ENCODE peak calls at places on chromosomes 5 and 9, in ten cellular contexts. L is stimulated activated CD4-positive, alpha-beta T cell treated with anti-CD3 and anti-CD28 coated beads, Interleukin-1b, Interleukin-23, amount 100 ng/mL, for 24 hours; U is SK-N-SH; A is posterior vena cava; J is RCC 7860; E is T-helper 17 cell; Y is H9; I is upper lobe of right lung; P is nephron progenitor cell; O is GM12865. S is an unnamed sample.

GRCh38 chr9:25602366-25603044 is 75.7 kb downstream of the TUSC1 start:
- DNase-seq in L (no peak), U (no peak), A (no peak), J (no peak), E (no peak), Y (no peak), I (no peak), P (no peak), O (no peak), S (no peak)

GRCh38 chr5:56951946-56952691 is at the start of gene MIER3:
- DNase-seq in L (peak; percentile 71), U (peak; percentile 97), A (peak; percentile 94), J (peak; percentile 30), E (peak; percentile 75), Y (peak; percentile 80), I (peak; percentile 92), P (peak; percentile 84), O (peak; percentile 84), S (peak; percentile 46)

GRCh38 chr5:142749321-142749720 is 20.9 kb upstream of the ARHGAP26 start:
- DNase-seq in L (no peak), U (no peak), A (no peak), J (peak; percentile 46), E (no peak), Y (no peak), I (no peak), P (no peak), O (no peak), S (peak; percentile 80)

GRCh38 chr5:149500922-149501582 is 50.2 kb downstream of the CSNK1A1 start:
- DNase-seq in L (no peak), U (no peak), A (no peak), J (peak; percentile 64), E (no peak), Y (no peak), I (no peak), P (no peak), O (no peak), S (peak; percentile 26)

GRCh38 chr9:132074736-132075135 is 4.9 kb downstream of the MED27 start:
- DNase-seq in L (no peak), U (no peak), A (no peak), J (no peak), E (no peak), Y (no peak), I (no peak), P (no peak), O (no peak), S (no peak)

GRCh38 chr5:33143405-33144123 is 297.2 kb upstream of the TARS1 start:
- DNase-seq in L (no peak), U (no peak), A (no peak), J (no peak), E (no peak), Y (no peak), I (no peak), P (no peak), O (no peak), S (no peak)

GRCh38 chr5:93890657-93891056 is 149.3 kb upstream of the POU5F2 start:
- DNase-seq in L (no peak), U (no peak), A (no peak), J (no peak), E (no peak), Y (no peak), I (no peak), P (no peak), O (no peak), S (no peak)

GRCh38 chr5:179914032-179914755 is 6.5 kb upstream of the TBC1D9B start:
- DNase-seq in L (no peak), U (no peak), A (peak; percentile 24), J (peak; percentile 39), E (no peak), Y (no peak), I (no peak), P (no peak), O (peak; percentile 21), S (peak; percentile 79)

GRCh38 chr9:78866228-78867132 is 569.6 kb downstream of the PSAT1 start:
- DNase-seq in L (no peak), U (no peak), A (no peak), J (peak; percentile 100), E (no peak), Y (no peak), I (no peak), P (no peak), O (no peak), S (peak; percentile 98)

GRCh38 chr9:127422133-127422782 is 1.9 kb upstream of the ZNF79 start:
- DNase-seq in L (no peak), U (no peak), A (no peak), J (no peak), E (no peak), Y (no peak), I (no peak), P (no peak), O (no peak), S (no peak)

GRCh38 chr5:123755587-123756324 is 243.8 kb downstream of the CSNK1G3 start:
- DNase-seq in L (no peak), U (peak; percentile 11), A (no peak), J (peak; percentile 87), E (no peak), Y (no peak), I (no peak), P (no peak), O (no peak), S (no peak)

GRCh38 chr9:115941561-115942315 is 211.9 kb upstream of the PAPPA start:
- DNase-seq in L (no peak), U (no peak), A (no peak), J (peak; percentile 27), E (no peak), Y (no peak), I (no peak), P (no peak), O (no peak), S (peak; percentile 42)

GRCh38 chr9:95425910-95426551 is 90.7 kb downstream of the PTCH1 start:
- DNase-seq in L (no peak), U (no peak), A (no peak), J (peak; percentile 84), E (no peak), Y (no peak), I (no peak), P (peak; percentile 24), O (peak; percentile 24), S (peak; percentile 66)

GRCh38 chr9:87236546-87236945 is 261.1 kb upstream of the DAPK1 start:
- DNase-seq in L (no peak), U (no peak), A (no peak), J (no peak), E (no peak), Y (no peak), I (no peak), P (no peak), O (no peak), S (no peak)

GRCh38 chr5:68950111-68950510 is 143.7 kb upstream of the SLC30A5 start:
- DNase-seq in L (no peak), U (peak; percentile 69), A (no peak), J (no peak), E (no peak), Y (no peak), I (no peak), P (no peak), O (no peak), S (no peak)

GRCh38 chr5:57176350-57176857 is 2.5 kb downstream of the GPBP1 start:
- DNase-seq in L (no peak), U (no peak), A (no peak), J (peak; percentile 37), E (no peak), Y (no peak), I (no peak), P (no peak), O (peak; percentile 54), S (peak; percentile 25)

GRCh38 chr5:167759411-167759821 is 532.0 kb upstream of the WWC1 start:
- DNase-seq in L (no peak), U (no peak), A (no peak), J (peak; percentile 98), E (no peak), Y (no peak), I (no peak), P (no peak), O (no peak), S (peak; percentile 89)

GRCh38 chr9:97397220-97397619 is 14.7 kb upstream of the TDRD7 start:
- DNase-seq in L (no peak), U (no peak), A (no peak), J (peak; percentile 88), E (no peak), Y (no peak), I (no peak), P (no peak), O (peak; percentile 84), S (no peak)

GRCh38 chr5:81948349-81948748 is 23.5 kb upstream of the ATG10 start:
- DNase-seq in L (no peak), U (no peak), A (no peak), J (no peak), E (no peak), Y (no peak), I (no peak), P (no peak), O (no peak), S (no peak)

GRCh38 chr9:78131969-78132687 is 100.5 kb upstream of the GNAQ start:
- DNase-seq in L (no peak), U (no peak), A (no peak), J (no peak), E (no peak), Y (no peak), I (no peak), P (no peak), O (no peak), S (peak; percentile 49)

GRCh38 chr5:96745844-96746531 is 61.8 kb downstream of the ERAP1 start:
- DNase-seq in L (no peak), U (no peak), A (no peak), J (no peak), E (no peak), Y (no peak), I (no peak), P (no peak), O (no peak), S (no peak)

GRCh38 chr9:122374885-122375420 is 4.1 kb downstream of the PTGS1 start:
- DNase-seq in L (no peak), U (peak; percentile 68), A (peak; percentile 93), J (no peak), E (no peak), Y (peak; percentile 67), I (peak; percentile 73), P (peak; percentile 44), O (no peak), S (no peak)

GRCh38 chr5:126490167-126490937 is 67.1 kb downstream of the GRAMD2B start:
- DNase-seq in L (no peak), U (no peak), A (no peak), J (no peak), E (no peak), Y (peak; percentile 52), I (no peak), P (peak; percentile 20), O (no peak), S (no peak)

GRCh38 chr9:114503009-114503408 is 2.3 kb downstream of the WHRN start:
- DNase-seq in L (no peak), U (no peak), A (no peak), J (no peak), E (no peak), Y (no peak), I (no peak), P (no peak), O (no peak), S (no peak)

GRCh38 chr5:98771389-98772109 is 1.9 kb upstream of the RGMB start:
- DNase-seq in L (no peak), U (peak; percentile 75), A (no peak), J (peak; percentile 67), E (no peak), Y (peak; percentile 54), I (no peak), P (peak; percentile 71), O (peak; percentile 85), S (peak; percentile 86)

GRCh38 chr9:135609366-135609955 is 29.9 kb downstream of the GLT6D1 start:
- DNase-seq in L (no peak), U (peak; percentile 16), A (no peak), J (no peak), E (no peak), Y (no peak), I (no peak), P (no peak), O (no peak), S (no peak)